ENCODE peak calls at places on chromosomes 13 and 19, in four cellular contexts. Q is DMS79 treated with DMSO at 0.1 percent for 48 hours; E is hypothalamus; V is activated CD4-positive, CD25-positive, alpha-beta regulatory T cell treated with anti-CD3 and anti-CD28 coated beads, Interleukin-2, amount 50 U/mL, for 72 hours. Z is an unnamed sample.

GRCh38 chr13:95023405-95023804 is 277.8 kb downstream of the ABCC4 start:
- DNase-seq in Q (no peak), E (no peak), V (no peak), Z (no peak)

GRCh38 chr19:46288896-46289588 is 7.8 kb upstream of the HIF3A start:
- DNase-seq in Q (no peak), E (no peak), V (no peak), Z (no peak)

GRCh38 chr19:38617283-38617763 is 430 bp downstream of the MAP4K1 start:
- DNase-seq in Q (no peak), E (no peak), V (no peak), Z (no peak)

GRCh38 chr13:48263196-48263595 is 30.2 kb downstream of the ITM2B start:
- DNase-seq in Q (no peak), E (no peak), V (no peak), Z (no peak)

GRCh38 chr19:45528744-45529453 is 21.6 kb downstream of the VASP start:
- DNase-seq in Q (peak; percentile 82), E (peak; percentile 37), V (no peak), Z (no peak)

GRCh38 chr19:16714702-16715294 is 4.8 kb upstream of the NWD1 start:
- DNase-seq in Q (peak; percentile 53), E (peak; percentile 50), V (peak; percentile 61), Z (no peak)

GRCh38 chr19:46218160-46218559 is 11.4 kb upstream of the IGFL1 start:
- DNase-seq in Q (no peak), E (no peak), V (peak; percentile 36), Z (no peak)

GRCh38 chr13:44283598-44283997 is 90.0 kb upstream of the SERP2 start:
- DNase-seq in Q (no peak), E (no peak), V (no peak), Z (no peak)

GRCh38 chr13:114334305-114335053 is 20.2 kb downstream of the CHAMP1 start:
- DNase-seq in Q (no peak), E (no peak), V (no peak), Z (no peak)

GRCh38 chr13:34764246-34764645 is 177.8 kb upstream of the NBEA start:
- DNase-seq in Q (no peak), E (no peak), V (no peak), Z (no peak)

GRCh38 chr13:102651892-102652291 is 43.0 kb downstream of the METTL21C start:
- DNase-seq in Q (no peak), E (no peak), V (no peak), Z (peak; percentile 27)

GRCh38 chr19:10262771-10263170 is 8.1 kb upstream of the ICAM1 start:
- DNase-seq in Q (no peak), E (no peak), V (no peak), Z (no peak)

Z was measured in T1000.